ENCODE peak calls at places on chromosomes 12 and 14, in nine cellular contexts. J is NCI-H2081; Z is NCI-H1694 treated with DMSO at 0.1 percent for 48 hours; T is activated effector memory CD4-positive, alpha-beta T cell treated with anti-CD3 and anti-CD28 coated beads, Interleukin-2, amount 50 U/mL, for 16 hours; D is heart right ventricle; V is NCI-H345; K is mesenchymal stem cell; U is activated naive CD4-positive, alpha-beta T cell treated with anti-CD3 and anti-CD28 coated beads, Interleukin-2, amount 10 ng/mL, durations not matched to agents 7 days and 5 days; R is NCI-H2029. W is an unnamed sample.

GRCh38 chr12:22722779-22723178 is 97.8 kb downstream of the ETNK1 start:
- DNase-seq in J (no peak), Z (no peak), T (no peak), D (no peak), V (no peak), K (no peak), U (no peak), R (no peak), W (no peak)

GRCh38 chr12:46572644-46573630 is 200.4 kb upstream of the SLC38A2 start:
- DNase-seq in J (no peak), Z (no peak), T (no peak), D (no peak), V (no peak), K (no peak), U (no peak), R (no peak), W (no peak)

GRCh38 chr14:24277606-24278321 is 6.4 kb upstream of the RABGGTA start:
- DNase-seq in J (no peak), Z (no peak), T (no peak), D (no peak), V (no peak), K (no peak), U (no peak), R (no peak), W (no peak)

GRCh38 chr12:8780389-8780788 is 42.0 kb upstream of the A2ML1 start:
- DNase-seq in J (no peak), Z (peak), T (no peak), D (no peak), V (no peak), K (peak), U (no peak), R (no peak), W (no peak)

GRCh38 chr12:50110762-50111416 is 1.1 kb upstream of the COX14 start:
- DNase-seq in J (peak), Z (no peak), T (peak), D (peak), V (no peak), K (peak), U (peak), R (no peak), W (no peak)

GRCh38 chr14:50943261-50943942 is 881 bp downstream of the PYGL start:
- DNase-seq in J (no peak), Z (no peak), T (no peak), D (peak), V (no peak), K (peak), U (no peak), R (no peak), W (no peak)

GRCh38 chr12:46259071-46259470 is 9.8 kb downstream of the SLC38A1 start:
- DNase-seq in J (no peak), Z (no peak), T (no peak), D (no peak), V (no peak), K (no peak), U (no peak), R (no peak), W (no peak)

GRCh38 chr12:102543494-102543893 is 63.1 kb upstream of the IGF1 start:
- DNase-seq in J (no peak), Z (no peak), T (no peak), D (no peak), V (no peak), K (no peak), U (no peak), R (no peak), W (no peak)

GRCh38 chr14:58960945-58961731 is 227.3 kb upstream of the DAAM1 start:
- DNase-seq in J (no peak), Z (no peak), T (no peak), D (no peak), V (no peak), K (no peak), U (no peak), R (no peak), W (no peak)

GRCh38 chr14:34368115-34368970 is 93.7 kb downstream of the SPTSSA start:
- DNase-seq in J (no peak), Z (no peak), T (no peak), D (no peak), V (no peak), K (peak), U (no peak), R (no peak), W (no peak)

GRCh38 chr12:1794440-1795090 is 25.8 kb upstream of the LRTM2 start:
- DNase-seq in J (no peak), Z (no peak), T (no peak), D (no peak), V (no peak), K (no peak), U (no peak), R (no peak), W (no peak)

GRCh38 chr14:96098309-96098998 is 59.3 kb downstream of the C14orf132 start:
- DNase-seq in J (peak), Z (peak), T (peak), D (no peak), V (peak), K (peak), U (peak), R (peak), W (peak)

GRCh38 chr12:47854531-47854930 is 34.8 kb upstream of the HDAC7 start:
- DNase-seq in J (no peak), Z (no peak), T (peak), D (no peak), V (no peak), K (no peak), U (no peak), R (no peak), W (no peak)

GRCh38 chr12:51085757-51086156 is 2.4 kb upstream of the CSRNP2 start:
- DNase-seq in J (no peak), Z (no peak), T (no peak), D (no peak), V (no peak), K (no peak), U (no peak), R (no peak), W (no peak)

GRCh38 chr12:27024291-27024690 is 1.9 kb downstream of the MED21 start:
- DNase-seq in J (no peak), Z (no peak), T (no peak), D (no peak), V (no peak), K (no peak), U (no peak), R (no peak), W (no peak)

GRCh38 chr12:53268637-53269562 is 801 bp downstream of the ESPL1 start:
- DNase-seq in J (no peak), Z (no peak), T (no peak), D (no peak), V (no peak), K (peak), U (no peak), R (no peak), W (no peak)

GRCh38 chr12:107564946-107565345 is 120.7 kb upstream of the PWP1 start:
- DNase-seq in J (no peak), Z (peak), T (no peak), D (no peak), V (no peak), K (no peak), U (peak), R (peak), W (no peak)

GRCh38 chr12:113348849-113349536 is 9.4 kb upstream of the PLBD2 start:
- DNase-seq in J (no peak), Z (no peak), T (no peak), D (no peak), V (no peak), K (no peak), U (no peak), R (no peak), W (no peak)

GRCh38 chr14:77882098-77882497 is 82.2 kb downstream of the ADCK1 start:
- DNase-seq in J (peak), Z (peak), T (no peak), D (peak), V (peak), K (peak), U (no peak), R (peak), W (no peak)

GRCh38 chr14:69987416-69988144 is 108.4 kb downstream of the SMOC1 start:
- DNase-seq in J (no peak), Z (no peak), T (no peak), D (no peak), V (no peak), K (no peak), U (no peak), R (no peak), W (no peak)

GRCh38 chr12:108618079-108618952 is 15.4 kb downstream of the SELPLG start:
- DNase-seq in J (peak), Z (peak), T (peak), D (peak), V (peak), K (peak), U (peak), R (peak), W (peak)

GRCh38 chr12:2691340-2692111 is 103.2 kb upstream of the FKBP4 start:
- DNase-seq in J (no peak), Z (no peak), T (peak), D (no peak), V (peak), K (no peak), U (peak), R (no peak), W (no peak)

GRCh38 chr12:77153706-77154105 is 88.3 kb upstream of the E2F7 start:
- DNase-seq in J (no peak), Z (no peak), T (no peak), D (no peak), V (no peak), K (no peak), U (no peak), R (no peak), W (no peak)

GRCh38 chr12:31560516-31560915 is 30.4 kb downstream of the DENND5B start:
- DNase-seq in J (no peak), Z (no peak), T (no peak), D (no peak), V (no peak), K (no peak), U (no peak), R (no peak), W (no peak)

GRCh38 chr14:104087981-104088850 is 2.7 kb downstream of the ASPG start:
- DNase-seq in J (no peak), Z (no peak), T (no peak), D (no peak), V (no peak), K (no peak), U (no peak), R (no peak), W (no peak)

GRCh38 chr12:103457471-103457870 is 38.3 kb downstream of the C12orf42 start:
- DNase-seq in J (no peak), Z (no peak), T (no peak), D (no peak), V (no peak), K (no peak), U (no peak), R (no peak), W (no peak)

GRCh38 chr14:104316723-104317499 is 178.5 kb downstream of the KIF26A start:
- DNase-seq in J (no peak), Z (no peak), T (peak), D (no peak), V (no peak), K (no peak), U (peak), R (no peak), W (no peak)

GRCh38 chr14:61720302-61720677 is 25.0 kb downstream of the HIF1A start:
- DNase-seq in J (no peak), Z (no peak), T (no peak), D (no peak), V (no peak), K (peak), U (no peak), R (no peak), W (no peak)

GRCh38 chr12:111753144-111753881 is 13.4 kb upstream of the ALDH2 start:
- DNase-seq in J (no peak), Z (no peak), T (no peak), D (peak), V (peak), K (peak), U (no peak), R (peak), W (peak)

GRCh38 chr12:51391047-51391837 is at the start of gene GALNT6:
- DNase-seq in J (peak), Z (no peak), T (peak), D (peak), V (peak), K (peak), U (peak), R (peak), W (no peak)

GRCh38 chr12:15899282-15899870 is 11.8 kb upstream of the DERA start:
- DNase-seq in J (peak), Z (peak), T (no peak), D (no peak), V (peak), K (peak), U (no peak), R (no peak), W (no peak)

GRCh38 chr14:91387996-91388395 is 29.6 kb downstream of the CCDC88C start:
- DNase-seq in J (no peak), Z (no peak), T (no peak), D (no peak), V (no peak), K (no peak), U (no peak), R (no peak), W (no peak)

GRCh38 chr12:32400866-32401265 is 1.5 kb downstream of the FGD4 start:
- DNase-seq in J (no peak), Z (no peak), T (no peak), D (no peak), V (no peak), K (no peak), U (no peak), R (no peak), W (no peak)

GRCh38 chr12:109433618-109434017 is 43.5 kb downstream of the KCTD10 start:
- DNase-seq in J (no peak), Z (no peak), T (no peak), D (peak), V (no peak), K (no peak), U (no peak), R (no peak), W (no peak)

GRCh38 chr14:89469210-89470198 is 52.5 kb upstream of the FOXN3 start:
- DNase-seq in J (no peak), Z (no peak), T (no peak), D (no peak), V (no peak), K (peak), U (no peak), R (no peak), W (no peak)